ENCODE peak calls at places on chromosomes 6 and 20, in five cellular contexts. Y, Z, O, S and L are unnamed samples.

GRCh38 chr20:7113577-7114466 is 346.3 kb downstream of the BMP2 start:
- DNase-seq in Z (no peak), Y (no peak), S (no peak), O (peak), L (no peak)

GRCh38 chr6:7148100-7148822 is 40.5 kb downstream of the RREB1 start:
- DNase-seq in S (no peak), Z (no peak), Y (no peak), O (peak), L (peak)

GRCh38 chr6:74534485-74535211 is 671.2 kb downstream of the COL12A1 start:
- DNase-seq in Y (no peak), Z (no peak), S (no peak), O (peak), L (no peak)

GRCh38 chr6:122530440-122531046 is 58.9 kb upstream of the SERINC1 start:
- DNase-seq in O (peak), S (no peak), Y (no peak), Z (peak), L (peak)

GRCh38 chr20:51034461-51034860 is 11.6 kb upstream of the KCNG1 start:
- DNase-seq in O (no peak), Y (no peak), Z (no peak), S (no peak), L (no peak)

GRCh38 chr6:81843302-81843701 is 90.8 kb upstream of the TENT5A start:
- DNase-seq in S (no peak), Z (no peak), Y (no peak), O (no peak), L (no peak)

GRCh38 chr6:97915537-97915936 is 632.5 kb upstream of the MMS22L start:
- DNase-seq in Y (no peak), S (no peak), O (no peak), Z (no peak), L (no peak)

GRCh38 chr20:63178889-63179751 is 36.8 kb downstream of the YTHDF1 start:
- DNase-seq in O (peak), S (peak), Z (peak), Y (peak), L (peak)

GRCh38 chr6:132190815-132191175 is 210.5 kb downstream of the MOXD1 start:
- DNase-seq in O (peak), S (no peak), Y (no peak), Z (no peak), L (peak)

GRCh38 chr6:165936096-165936495 is 231.6 kb downstream of the TBXT start:
- DNase-seq in Y (no peak), O (no peak), Z (no peak), S (no peak), L (no peak)

GRCh38 chr6:84768442-84769174 is 4.2 kb upstream of the TBX18 start:
- DNase-seq in O (no peak), S (no peak), Y (no peak), Z (no peak), L (peak)

GRCh38 chr6:125519367-125519766 is 217.6 kb upstream of the HDDC2 start:
- DNase-seq in Z (no peak), S (no peak), Y (no peak), O (no peak), L (no peak)

GRCh38 chr6:68635412-68635705 is 277 bp downstream of the ADGRB3 start:
- DNase-seq in Y (no peak), O (no peak), S (no peak), Z (no peak), L (no peak)

GRCh38 chr6:71197267-71197666 is 91.3 kb upstream of the OGFRL1 start:
- DNase-seq in S (no peak), O (no peak), Y (no peak), Z (no peak), L (peak)